ENCODE peak calls at places on chromosomes 11 and 22, in six cellular contexts. X is AML-193, A is neuronal stem cell, P is epithelial cell of proximal tubule, M is GM23338, Z is fibroblast of the conjunctiva. J is an unnamed sample.

GRCh38 chr11:75273989-75274391 is 33.4 kb downstream of the TPBGL start:
- DNase-seq in X (no peak), A (no peak), P (no peak), M (no peak), Z (no peak), J (no peak)

GRCh38 chr22:37230673-37231405 is 13.2 kb downstream of the RAC2 start:
- DNase-seq in X (no peak), A (no peak), P (no peak), M (no peak), Z (no peak), J (no peak)

GRCh38 chr22:37412445-37413250 is 14.6 kb downstream of the ELFN2 start:
- DNase-seq in X (no peak), A (no peak), P (no peak), M (no peak), Z (no peak), J (no peak)

GRCh38 chr11:8025816-8026215 is 38.7 kb downstream of the EIF3F start:
- DNase-seq in X (no peak), A (no peak), P (no peak), M (no peak), Z (no peak), J (peak; percentile 83)

GRCh38 chr11:64132388-64132771 is 33.5 kb downstream of the MACROD1 start:
- DNase-seq in X (no peak), A (no peak), P (no peak), M (no peak), Z (no peak), J (peak; percentile 28)

GRCh38 chr22:18078329-18079041 is 695 bp downstream of the PEX26 start:
- DNase-seq in X (peak; percentile 11), A (no peak), P (no peak), M (peak; percentile 70), Z (no peak), J (peak; percentile 22)

GRCh38 chr11:32340181-32340580 is 95.2 kb downstream of the WT1 start:
- DNase-seq in X (no peak), A (no peak), P (no peak), M (no peak), Z (no peak), J (no peak)

GRCh38 chr22:31646186-31647019 is 15.6 kb downstream of the PISD start:
- DNase-seq in X (no peak), A (no peak), P (peak; percentile 99), M (no peak), Z (peak; percentile 54), J (no peak)

GRCh38 chr11:36558511-36559413 is 9.0 kb upstream of the RAG1 start:
- DNase-seq in X (no peak), A (no peak), P (no peak), M (no peak), Z (no peak), J (no peak)

GRCh38 chr11:130155106-130155505 is 4.5 kb upstream of the ST14 start:
- DNase-seq in X (no peak), A (no peak), P (no peak), M (peak; percentile 22), Z (no peak), J (no peak)

GRCh38 chr11:16924462-16924825 is 89.8 kb downstream of the PLEKHA7 start:
- DNase-seq in X (no peak), A (no peak), P (no peak), M (no peak), Z (no peak), J (no peak)

GRCh38 chr11:100980156-100980555 is 149.5 kb downstream of the PGR start:
- DNase-seq in X (no peak), A (no peak), P (peak; percentile 9), M (peak; percentile 60), Z (no peak), J (no peak)

GRCh38 chr11:69202511-69203221 is 46.9 kb downstream of the SMIM38 start:
- DNase-seq in X (no peak), A (no peak), P (no peak), M (no peak), Z (no peak), J (no peak)

J was measured in cardiac muscle cell.